ENCODE peak calls at places on chromosomes 1 and 21, in seven cellular contexts. One of them, this sample, is unnamed.
A peak's percentile ranks its signal among the peaks of the same experiment; 100 is the strongest.

GRCh38 chr1:227280836-227281235 is 37.5 kb downstream of the CDC42BPA start:
- DNase-seq in SJCRH30: no peak
- DNase-seq in kidney tubule cell: no peak
- DNase-seq in AG10803: no peak
- DNase-seq in T1000: no peak
- DNase-seq in aorta: no peak
- DNase-seq in breast epithelium: no peak
- DNase-seq in this sample: no peak

GRCh38 chr1:44792736-44793502 is 4.9 kb upstream of the BEST4 start:
- DNase-seq in SJCRH30: no peak
- DNase-seq in kidney tubule cell: no peak
- DNase-seq in AG10803: no peak
- DNase-seq in T1000: no peak
- DNase-seq in aorta: peak; percentile 46
- DNase-seq in breast epithelium: no peak
- DNase-seq in this sample: no peak

GRCh38 chr1:53369034-53369750 is 41.3 kb upstream of the LRP8 start:
- DNase-seq in SJCRH30: no peak
- DNase-seq in kidney tubule cell: no peak
- DNase-seq in AG10803: no peak
- DNase-seq in T1000: no peak
- DNase-seq in aorta: peak; percentile 30
- DNase-seq in breast epithelium: peak; percentile 36
- DNase-seq in this sample: no peak

GRCh38 chr1:70990460-70991253 is 57.0 kb downstream of the PTGER3 start:
- DNase-seq in SJCRH30: no peak
- DNase-seq in kidney tubule cell: no peak
- DNase-seq in AG10803: no peak
- DNase-seq in T1000: no peak
- DNase-seq in aorta: no peak
- DNase-seq in breast epithelium: no peak
- DNase-seq in this sample: no peak

GRCh38 chr1:39522661-39523567 is 31.5 kb downstream of the BMP8A start:
- DNase-seq in SJCRH30: no peak
- DNase-seq in kidney tubule cell: no peak
- DNase-seq in AG10803: no peak
- DNase-seq in T1000: no peak
- DNase-seq in aorta: peak; percentile 59
- DNase-seq in breast epithelium: no peak
- DNase-seq in this sample: peak; percentile 31

GRCh38 chr1:168572669-168573068 is 3.7 kb upstream of the XCL1 start:
- DNase-seq in SJCRH30: no peak
- DNase-seq in kidney tubule cell: no peak
- DNase-seq in AG10803: no peak
- DNase-seq in T1000: no peak
- DNase-seq in aorta: no peak
- DNase-seq in breast epithelium: no peak
- DNase-seq in this sample: no peak

GRCh38 chr1:216824511-216824910 is 101.3 kb upstream of the ESRRG start:
- DNase-seq in SJCRH30: no peak
- DNase-seq in kidney tubule cell: peak; percentile 64
- DNase-seq in AG10803: no peak
- DNase-seq in T1000: no peak
- DNase-seq in aorta: no peak
- DNase-seq in breast epithelium: no peak
- DNase-seq in this sample: no peak

GRCh38 chr1:185317886-185318310 is 855 bp upstream of the IVNS1ABP start:
- DNase-seq in SJCRH30: no peak
- DNase-seq in kidney tubule cell: peak; percentile 91
- DNase-seq in AG10803: peak; percentile 27
- DNase-seq in T1000: no peak
- DNase-seq in aorta: no peak
- DNase-seq in breast epithelium: no peak
- DNase-seq in this sample: peak; percentile 74

GRCh38 chr21:45617021-45617930 is 26.2 kb upstream of the PCBP3 start:
- DNase-seq in SJCRH30: no peak
- DNase-seq in kidney tubule cell: no peak
- DNase-seq in AG10803: no peak
- DNase-seq in T1000: no peak
- DNase-seq in aorta: peak; percentile 67
- DNase-seq in breast epithelium: peak; percentile 47
- DNase-seq in this sample: no peak

GRCh38 chr1:157969693-157970485 is 23.6 kb upstream of the KIRREL1 start:
- DNase-seq in SJCRH30: peak; percentile 39
- DNase-seq in kidney tubule cell: peak; percentile 90
- DNase-seq in AG10803: peak; percentile 82
- DNase-seq in T1000: peak; percentile 10
- DNase-seq in aorta: no peak
- DNase-seq in breast epithelium: no peak
- DNase-seq in this sample: peak; percentile 72

GRCh38 chr21:15065381-15066230 is 806 bp upstream of the NRIP1 start:
- DNase-seq in SJCRH30: peak; percentile 83
- DNase-seq in kidney tubule cell: peak; percentile 82
- DNase-seq in AG10803: peak; percentile 84
- DNase-seq in T1000: peak; percentile 39
- DNase-seq in aorta: peak; percentile 90
- DNase-seq in breast epithelium: peak; percentile 64
- DNase-seq in this sample: no peak

GRCh38 chr1:222583079-222583478 is 6.7 kb downstream of the TAF1A start:
- DNase-seq in SJCRH30: no peak
- DNase-seq in kidney tubule cell: no peak
- DNase-seq in AG10803: no peak
- DNase-seq in T1000: no peak
- DNase-seq in aorta: no peak
- DNase-seq in breast epithelium: no peak
- DNase-seq in this sample: peak; percentile 83

GRCh38 chr1:190759807-190760206 is 282.1 kb upstream of the BRINP3 start:
- DNase-seq in SJCRH30: no peak
- DNase-seq in kidney tubule cell: no peak
- DNase-seq in AG10803: no peak
- DNase-seq in T1000: no peak
- DNase-seq in aorta: no peak
- DNase-seq in breast epithelium: no peak
- DNase-seq in this sample: no peak

GRCh38 chr1:166974647-166975345 is 544 bp downstream of the ILDR2 start:
- DNase-seq in SJCRH30: no peak
- DNase-seq in kidney tubule cell: peak; percentile 9
- DNase-seq in AG10803: no peak
- DNase-seq in T1000: no peak
- DNase-seq in aorta: no peak
- DNase-seq in breast epithelium: no peak
- DNase-seq in this sample: peak; percentile 60

GRCh38 chr1:81484284-81484683 is 316.4 kb upstream of the ADGRL2 start:
- DNase-seq in SJCRH30: no peak
- DNase-seq in kidney tubule cell: no peak
- DNase-seq in AG10803: no peak
- DNase-seq in T1000: no peak
- DNase-seq in aorta: no peak
- DNase-seq in breast epithelium: no peak
- DNase-seq in this sample: no peak

This sample was measured in Karpas-422.